ENCODE peak calls at places on chromosome 22, in four cellular contexts. X is neuronal stem cell, B is H1, E is H9. F is an unnamed sample. For H3K9me3, the result is how much of the 10 kb centered on the place peaks cover.

GRCh38 chr22:37556750-37557149 is 3.5 kb upstream of the CDC42EP1 start:
- DNase-seq in X (no peak), B (no peak), E (peak), F (no peak)

GRCh38 chr22:36510966-36511881 is 4.4 kb upstream of the FOXRED2 start:
- DNase-seq in X (no peak), B (no peak), E (peak), F (peak)

GRCh38 chr22:20569059-20570058 is 61.9 kb downstream of the MED15 start:
- DNase-seq in X (no peak), B (no peak), E (no peak), F (peak)

GRCh38 chr22:46029574-46030200 is 52.7 kb upstream of the WNT7B start:
- DNase-seq in X (no peak), B (no peak), E (no peak), F (no peak)

GRCh38 chr22:27585141-27585540 is 216.4 kb downstream of the MN1 start:
- DNase-seq in X (no peak), B (no peak), E (no peak), F (no peak)

GRCh38 chr22:22469527-22469926 is 39.0 kb downstream of the ZNF280B start:
- DNase-seq in X (no peak), B (no peak), E (no peak), F (no peak)

GRCh38 chr22:46029036-46029435 is 52.1 kb upstream of the WNT7B start:
- DNase-seq in X (no peak), B (no peak), E (no peak), F (no peak)

GRCh38 chr22:19895160-19895849 is 40.6 kb upstream of the GNB1L start:
- DNase-seq in X (no peak), B (no peak), E (no peak), F (no peak)

GRCh38 chr22:33405194-33405593 is 347.0 kb upstream of the SYN3 start:
- DNase-seq in X (no peak), B (no peak), E (no peak), F (no peak)

GRCh38 chr22:37502342-37503182 is 16.4 kb upstream of the MFNG start:
- DNase-seq in X (no peak), B (no peak), E (no peak), F (no peak)

GRCh38 chr22:35425546-35425945 is 25.6 kb downstream of the MCM5 start:
- DNase-seq in X (no peak), B (no peak), E (no peak), F (no peak)

GRCh38 chr22:36073476-36073875 is 44.9 kb upstream of the RBFOX2 start:
- DNase-seq in X (no peak), B (no peak), E (no peak), F (peak)

GRCh38 chr22:36334838-36335603 is 52.7 kb downstream of the MYH9 start:
- DNase-seq in X (no peak), B (no peak), E (no peak), F (peak)

GRCh38 chr22:19941365-19942070 is at the start of the genes COMT and TXNRD2:
- DNase-seq in X (no peak), B (no peak), E (no peak), F (peak)

GRCh38 chr22:44616461-44616860 is 85.5 kb upstream of the PRR5 start:
- DNase-seq in X (no peak), B (no peak), E (no peak), F (no peak)

GRCh38 chr22:20965104-20965887 is 1.8 kb upstream of the AIFM3 start:
- DNase-seq in X (no peak), B (no peak), E (no peak), F (no peak)

GRCh38 chr22:37604875-37605274 is 3.8 kb upstream of the GGA1 start:
- DNase-seq in X (no peak), B (no peak), E (no peak), F (no peak)

GRCh38 chr22:20981787-20982562 is at the start of gene LZTR1:
- DNase-seq in X (peak), B (no peak), E (peak), F (peak)

GRCh38 chr22:35684270-35684700 is 33.4 kb upstream of the APOL5 start:
- DNase-seq in X (peak), B (no peak), E (peak), F (peak)

GRCh38 chr22:46025225-46025972 is 48.4 kb upstream of the WNT7B start:
- DNase-seq in X (no peak), B (no peak), E (no peak), F (no peak)

GRCh38 chr22:41660416-41660815 is 28.3 kb downstream of the SNU13 start:
- DNase-seq in X (no peak), B (no peak), E (no peak), F (no peak)

GRCh38 chr22:23767673-23768548 is at the start of gene CHCHD10:
- DNase-seq in X (peak), B (no peak), E (peak), F (peak)

GRCh38 chr22:49450521-49450920 is 377.2 kb downstream of the BRD1 start:
- DNase-seq in X (no peak), B (peak), E (peak), F (no peak)
- H2BK5ac ChIP-seq in X (no peak), B (no peak), E (no peak), F (no peak)

DNA sequence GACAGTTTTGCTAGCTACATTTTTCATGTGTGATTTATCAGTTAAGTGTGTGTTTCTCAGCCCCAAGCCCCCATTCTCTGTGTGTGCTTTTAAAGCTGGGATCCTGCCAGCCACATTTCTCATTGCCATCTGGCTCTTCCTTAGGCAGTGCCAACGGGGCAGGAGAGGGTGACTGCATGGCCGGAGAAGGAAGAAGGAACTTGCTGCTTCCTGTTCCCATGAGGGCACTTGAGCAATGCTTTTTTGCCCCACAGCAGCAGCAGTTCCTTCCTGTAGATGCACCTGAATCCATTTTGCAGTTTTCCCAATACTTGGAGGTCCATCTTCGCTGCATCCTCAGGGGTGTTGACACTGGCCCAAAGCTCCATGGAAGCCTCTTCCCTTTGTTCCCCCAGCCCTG is 37.5 kb downstream of the TNRC6B start:
- DNase-seq in X (no peak), B (no peak), E (peak), F (no peak)
- H3K9me3 ChIP-seq in X (under half), B (under half), E (under half), F (under half)

DNA sequence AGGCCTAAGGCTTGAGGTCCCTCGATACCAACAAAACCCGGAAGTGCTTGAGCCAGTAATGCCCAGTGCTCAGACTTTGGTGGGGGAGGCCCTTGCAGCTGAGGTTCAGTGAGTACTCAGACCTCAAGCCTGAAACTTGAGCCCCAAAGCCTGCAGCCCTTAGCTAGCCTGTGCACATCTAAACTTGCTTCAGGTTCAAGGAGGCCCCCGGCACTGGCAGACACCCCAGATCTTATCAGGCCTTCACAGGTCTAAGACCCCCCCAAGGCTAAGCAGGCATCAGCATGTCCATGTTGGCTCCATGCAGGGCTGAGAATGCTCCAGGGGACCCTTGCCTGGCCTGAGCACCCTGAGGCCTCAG is 993 bp upstream of the CASTOR1 start:
- DNase-seq in X (peak), B (no peak), E (no peak), F (peak)
- H2BK5ac ChIP-seq in X (peak), B (peak), E (no peak), F (no peak)

DNA sequence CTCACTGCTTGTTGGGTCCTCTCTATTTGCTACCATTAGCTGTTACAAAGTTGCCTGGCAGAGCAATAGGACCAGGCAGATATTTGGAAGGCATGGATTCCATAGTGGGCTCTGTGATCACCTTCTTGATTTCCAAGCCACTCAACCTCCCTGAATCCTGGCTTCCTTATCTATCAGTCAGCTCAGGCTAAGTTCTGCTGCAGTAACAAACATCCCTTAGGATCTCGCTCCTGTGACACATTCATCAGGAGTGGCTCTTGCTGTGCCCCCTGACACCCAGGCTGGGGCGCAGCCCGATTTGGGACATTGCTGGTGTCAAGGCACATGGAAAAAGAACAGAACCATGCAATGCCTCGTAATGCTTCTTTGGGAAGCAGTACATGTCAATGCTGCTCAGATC is 503.9 kb downstream of the TBC1D22A start:
- DNase-seq in X (no peak), B (no peak), E (no peak), F (no peak)
- H3K9me3 ChIP-seq in X (half or more), B (half or more), E (half or more), F (under half)

DNA sequence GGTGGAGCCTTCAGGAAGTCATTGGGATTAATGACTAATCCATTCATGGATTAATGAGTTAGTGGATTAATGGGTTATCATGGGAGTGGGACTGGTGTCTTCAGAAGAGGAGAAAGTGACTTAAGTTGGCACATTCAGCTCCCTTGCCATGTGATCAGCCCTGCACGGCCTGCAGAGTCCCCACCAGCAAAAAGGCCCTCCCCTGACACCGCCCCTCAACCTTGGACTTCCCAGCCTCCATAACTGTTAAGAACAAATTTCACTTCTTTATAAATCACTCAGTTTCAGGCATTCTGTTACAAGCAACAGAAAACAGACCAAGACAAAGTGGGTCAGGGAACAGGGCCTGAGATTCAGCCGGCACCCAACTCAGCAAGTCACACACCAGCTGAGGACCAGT is 85.3 kb downstream of the MICAL3 start:
- DNase-seq in X (no peak), B (no peak), E (no peak), F (no peak)
- H2BK5ac ChIP-seq in X (no peak), B (no peak), E (no peak), F (no peak)

GRCh38 chr22:48892571-48893287 is 934.9 kb downstream of the BRD1 start:
- DNase-seq in X (no peak), B (no peak), E (peak), F (no peak)
- H3K9me3 ChIP-seq in X (under half), B (under half), E (under half), F (under half)